ENCODE peak calls at places on chromosomes 12 and 14, in five cellular contexts. T is thoracic aorta; X is GM12878; I is CD4-positive, alpha-beta T cell; E is H9. D is an unnamed sample.
A peak's percentile ranks its signal among the peaks of the same experiment; 100 is the strongest.

GRCh38 chr12:131460516-131460915 is 250.4 kb upstream of the SFSWAP start:
- DNase-seq in I (no peak), E (peak; percentile 12), X (no peak), T (no peak), D (no peak)

GRCh38 chr12:7190268-7191055 is 976 bp downstream of the PEX5 start:
- DNase-seq in E (peak; percentile 59), I (peak; percentile 0), T (peak; percentile 7), X (no peak), D (no peak)

GRCh38 chr14:91413547-91414474 is 3.8 kb downstream of the CCDC88C start:
- DNase-seq in T (no peak), I (no peak), E (peak; percentile 98), X (no peak), D (no peak)

GRCh38 chr14:26194816-26195215 is 403.0 kb downstream of the NOVA1 start:
- DNase-seq in X (no peak), I (no peak), E (no peak), T (no peak), D (no peak)

GRCh38 chr14:75389679-75390078 is 38.1 kb upstream of the JDP2 start:
- DNase-seq in E (no peak), T (no peak), X (no peak), I (no peak), D (no peak)

GRCh38 chr14:56474419-56475022 is 105.1 kb upstream of the TMEM260 start:
- DNase-seq in X (no peak), I (no peak), T (no peak), E (no peak), D (no peak)

GRCh38 chr12:86801439-86801838 is 545.2 kb upstream of the MGAT4C start:
- DNase-seq in E (no peak), T (no peak), X (no peak), I (no peak), D (no peak)

GRCh38 chr14:100547633-100548294 is 39.5 kb downstream of the BEGAIN start:
- DNase-seq in I (no peak), E (no peak), X (no peak), T (no peak), D (peak; percentile 3)

GRCh38 chr12:2624543-2625266 is 170.1 kb upstream of the FKBP4 start:
- DNase-seq in T (no peak), E (peak; percentile 87), X (no peak), I (no peak), D (no peak)

GRCh38 chr12:57157588-57158173 is 10.3 kb upstream of the LRP1-AS start:
- DNase-seq in E (no peak), X (no peak), I (no peak), T (no peak), D (no peak)

GRCh38 chr12:46825526-46826414 is at the start of gene SLC38A4:
- DNase-seq in E (peak; percentile 80), X (no peak), T (no peak), I (no peak), D (no peak)

GRCh38 chr12:54603173-54603814 is 14.8 kb upstream of the PPP1R1A start:
- DNase-seq in I (peak; percentile 46), T (peak; percentile 21), X (peak; percentile 21), E (peak; percentile 72), D (peak; percentile 68)

GRCh38 chr14:104427126-104427851 is 152.3 kb upstream of the C14orf180 start:
- DNase-seq in I (no peak), E (no peak), T (no peak), X (no peak), D (no peak)

GRCh38 chr14:44712095-44712822 is 205.2 kb upstream of the FSCB start:
- DNase-seq in T (no peak), I (no peak), X (no peak), E (no peak), D (no peak)

GRCh38 chr12:26000883-26001282 is 42.4 kb downstream of the RASSF8 start:
- DNase-seq in E (no peak), T (no peak), I (no peak), X (no peak), D (no peak)

GRCh38 chr12:93848453-93849120 is 171.4 kb downstream of the CRADD start:
- DNase-seq in E (no peak), X (no peak), I (no peak), T (no peak), D (no peak)

GRCh38 chr12:7497661-7498060 is 5.9 kb downstream of the CD163 start:
- DNase-seq in I (no peak), X (no peak), E (no peak), T (no peak), D (no peak)

GRCh38 chr12:126676426-126676825 is 1590.5 kb upstream of the TMEM132C start:
- DNase-seq in X (no peak), T (no peak), E (no peak), I (no peak), D (no peak)

GRCh38 chr12:92729773-92730305 is 27.1 kb downstream of the PLEKHG7 start:
- DNase-seq in I (no peak), X (no peak), E (no peak), T (no peak), D (no peak)

GRCh38 chr12:112381421-112381897 is 772 bp downstream of the HECTD4 start:
- DNase-seq in E (peak; percentile 43), T (no peak), I (no peak), X (no peak), D (no peak)

GRCh38 chr14:52279405-52279804 is 11.9 kb downstream of the PTGDR start:
- DNase-seq in E (no peak), T (no peak), I (no peak), X (no peak), D (peak; percentile 62)

DNA sequence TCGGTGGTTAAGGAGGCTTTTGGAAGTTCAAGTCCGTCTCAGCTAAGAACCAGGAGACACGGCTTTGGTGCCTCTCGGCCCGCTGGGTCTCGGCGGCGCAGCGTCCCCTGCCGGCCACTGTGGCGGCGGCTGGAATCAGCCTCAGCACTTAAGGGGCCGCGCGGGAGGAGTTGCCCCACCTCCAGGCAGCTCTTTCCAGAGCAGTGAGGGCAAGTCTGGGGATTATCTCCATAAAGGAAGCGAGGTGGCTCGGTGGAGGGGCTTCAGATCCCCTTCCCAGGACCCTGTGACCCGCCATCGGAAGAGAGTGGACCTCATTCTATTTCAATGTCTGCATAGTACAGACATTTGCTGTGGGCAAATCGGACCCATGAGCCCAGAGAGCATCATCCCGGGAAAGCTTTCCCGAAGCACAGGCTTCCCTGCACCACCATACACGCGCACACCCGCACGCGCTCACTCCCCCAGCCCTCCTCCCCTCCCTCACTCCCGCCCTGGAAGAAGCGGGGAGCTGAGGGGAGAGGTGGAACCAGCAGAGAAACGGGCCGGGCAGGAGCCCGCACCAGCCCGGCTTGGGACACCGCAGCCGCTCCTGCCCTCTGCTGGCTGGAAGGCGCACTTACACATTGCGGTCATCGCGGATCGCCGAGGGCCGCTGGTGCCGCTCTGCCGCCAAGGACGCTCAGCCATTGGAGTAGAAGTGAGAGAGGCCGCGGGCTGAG is 15.9 kb downstream of the RNASE2 start:
- DNase-seq in X (peak; percentile 9), E (peak; percentile 94), I (peak; percentile 58), T (peak; percentile 28), D (peak; percentile 70)
- TF ChIP-seq CTCF in X (peak; percentile 87), E (peak; percentile 86), I (peak; percentile 89), T (peak; percentile 81), D (peak; percentile 99)

GRCh38 chr14:23951590-23952143 is 1.9 kb upstream of the DHRS4 start:
- DNase-seq in T (no peak), X (no peak), E (peak; percentile 72), I (no peak), D (no peak)
- TF ChIP-seq CTCF in T (no peak), X (no peak), E (peak; percentile 55), I (no peak), D (peak; percentile 24)

GRCh38 chr14:105694961-105695360 is 168.6 kb downstream of the TMEM121 start:
- DNase-seq in X (no peak), E (no peak), T (no peak), I (no peak), D (no peak)
- TF ChIP-seq CTCF in X (no peak), E (no peak), T (no peak), I (no peak), D (no peak)

DNA sequence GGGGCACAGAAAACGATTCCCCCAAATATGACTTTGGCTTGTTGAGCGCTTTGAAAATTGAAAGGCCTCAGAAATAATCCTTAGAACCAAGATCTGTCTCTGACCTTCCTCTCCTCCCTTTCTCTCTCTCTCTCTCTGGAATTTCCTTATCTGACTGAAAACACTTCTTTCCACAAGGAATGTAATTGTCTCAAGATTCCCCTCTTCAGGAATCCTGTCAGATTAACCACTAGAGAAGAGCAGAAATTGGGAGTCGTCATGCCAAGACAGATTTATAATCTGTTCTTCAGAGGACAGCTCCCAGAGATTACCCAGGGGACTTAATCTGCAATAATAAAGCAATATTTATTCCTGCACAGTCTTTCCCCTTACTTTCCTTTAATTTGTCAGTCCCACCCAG is 317.6 kb downstream of the ACSS3 start:
- DNase-seq in E (no peak), I (no peak), X (no peak), T (no peak), D (no peak)
- TF ChIP-seq CTCF in E (no peak), I (no peak), X (no peak), T (no peak), D (no peak)

GRCh38 chr12:90958995-90959394 is 4.0 kb upstream of the CCER1 start:
- DNase-seq in E (no peak), T (no peak), X (no peak), I (no peak), D (no peak)
- TF ChIP-seq CTCF in E (no peak), T (no peak), X (no peak), I (no peak), D (no peak)